ENCODE peak calls at places on chromosomes 6 and 20, in nine cellular contexts. V is activated CD4-positive, alpha-beta T cell treated with anti-CD3 and anti-CD28 coated beads, Interleukin-2, amount 10 ng/mL, durations not matched to agents 7 days and 5 days; K is GM13977; M is GM12865; Y is astrocyte; O is A549; J is memory B cell; N is amniotic epithelial cell; A is tibial artery. T is an unnamed sample.

GRCh38 chr20:22446613-22447447 is 137.5 kb downstream of the FOXA2 start:
- DNase-seq in V (no peak), A (no peak), K (no peak), M (no peak), J (no peak), Y (no peak), N (no peak), O (no peak), T (no peak)

GRCh38 chr6:142943746-142944125 is 1.2 kb downstream of the HIVEP2 start:
- DNase-seq in O (no peak), A (peak; percentile 65), N (peak; percentile 67), J (no peak), Y (peak; percentile 27), M (peak; percentile 63), K (no peak), V (peak; percentile 54), T (peak; percentile 78)

GRCh38 chr6:128554302-128554701 is 33.9 kb upstream of the PTPRK start:
- DNase-seq in Y (no peak), N (peak; percentile 21), V (no peak), O (no peak), A (no peak), K (no peak), M (no peak), J (no peak), T (no peak)

GRCh38 chr20:50399917-50400704 is 110.1 kb upstream of the PTPN1 start:
- DNase-seq in N (peak; percentile 69), J (no peak), A (no peak), V (no peak), K (no peak), O (no peak), Y (no peak), M (no peak), T (peak; percentile 68)

GRCh38 chr6:16227605-16228004 is 10.8 kb upstream of the GMPR start:
- DNase-seq in Y (no peak), V (no peak), O (no peak), J (no peak), M (no peak), A (no peak), N (no peak), K (no peak), T (no peak)

GRCh38 chr6:53691667-53692133 is 26.1 kb upstream of the KLHL31 start:
- DNase-seq in A (no peak), Y (no peak), O (no peak), K (no peak), J (no peak), M (peak; percentile 2), N (no peak), V (no peak), T (no peak)

GRCh38 chr6:97726378-97726777 is 443.4 kb upstream of the MMS22L start:
- DNase-seq in K (no peak), O (no peak), M (no peak), A (no peak), N (no peak), Y (peak; percentile 8), J (no peak), V (no peak), T (no peak)

GRCh38 chr20:32976746-32977145 is 27.5 kb downstream of the SUN5 start:
- DNase-seq in O (no peak), Y (no peak), J (no peak), K (no peak), N (no peak), M (no peak), A (peak; percentile 31), V (peak; percentile 28), T (no peak)

GRCh38 chr6:167697316-167697715 is 129.4 kb upstream of the AFDN start:
- DNase-seq in Y (no peak), A (no peak), J (no peak), M (no peak), O (no peak), K (no peak), N (no peak), V (no peak), T (no peak)

GRCh38 chr6:126625019-126625418 is 285.1 kb downstream of the CENPW start:
- DNase-seq in A (no peak), Y (peak; percentile 16), K (no peak), M (no peak), J (no peak), V (no peak), N (peak; percentile 70), O (no peak), T (peak; percentile 22)

GRCh38 chr6:38319259-38320255 is 320.2 kb downstream of the BTBD9 start:
- DNase-seq in J (no peak), K (no peak), Y (no peak), O (no peak), N (no peak), M (peak; percentile 36), V (no peak), A (no peak), T (peak; percentile 17)

T was measured in iris pigment epithelial cell.